ENCODE peak calls at places on chromosomes 13 and 19, in six cellular contexts. P is Peyer's patch, V is C1 segment of cervical spinal cord, S is fibroblast of mammary gland, Y is anterior cingulate cortex, Q is T-helper 2 cell. I is an unnamed sample.

GRCh38 chr19:40416918-40417713 is 3.9 kb upstream of the PRX start:
- DNase-seq in P (peak), V (no peak), S (no peak), Y (no peak), Q (no peak), I (no peak)

GRCh38 chr19:4172861-4173473 is 9.4 kb downstream of the SIRT6 start:
- DNase-seq in P (peak), V (peak), S (no peak), Y (no peak), Q (peak), I (peak)

GRCh38 chr13:112747256-112747655 is 57.4 kb downstream of the ATP11A start:
- DNase-seq in P (no peak), V (no peak), S (no peak), Y (peak), Q (no peak), I (no peak)

GRCh38 chr13:27744861-27745260 is 47.4 kb upstream of the GSX1 start:
- DNase-seq in P (no peak), V (no peak), S (no peak), Y (peak), Q (no peak), I (no peak)

GRCh38 chr19:40604647-40605200 is 3.6 kb downstream of the LTBP4 start:
- DNase-seq in P (peak), V (no peak), S (no peak), Y (no peak), Q (no peak), I (no peak)

GRCh38 chr19:1296078-1296477 is 10.4 kb downstream of the EFNA2 start:
- DNase-seq in P (no peak), V (no peak), S (no peak), Y (no peak), Q (no peak), I (no peak)

GRCh38 chr13:27183561-27184147 is 12.0 kb upstream of the USP12 start:
- DNase-seq in P (no peak), V (no peak), S (peak), Y (no peak), Q (no peak), I (no peak)

GRCh38 chr19:1942934-1943555 is 2.1 kb downstream of the CSNK1G2 start:
- DNase-seq in P (no peak), V (peak), S (no peak), Y (no peak), Q (no peak), I (no peak)

GRCh38 chr19:3369337-3370213 is 3.2 kb downstream of the NFIC start:
- DNase-seq in P (no peak), V (peak), S (peak), Y (peak), Q (no peak), I (no peak)

GRCh38 chr19:38079926-38080380 is 144.1 kb downstream of the DPF1 start:
- DNase-seq in P (no peak), V (no peak), S (peak), Y (no peak), Q (no peak), I (no peak)

GRCh38 chr19:44344255-44344654 is 12.2 kb downstream of the ZNF112 start:
- DNase-seq in P (no peak), V (no peak), S (no peak), Y (no peak), Q (no peak), I (no peak)

GRCh38 chr13:27425151-27425917 is 915 bp downstream of the GTF3A start:
- DNase-seq in P (no peak), V (no peak), S (peak), Y (no peak), Q (no peak), I (no peak)

GRCh38 chr13:20258208-20258962 is 26.3 kb upstream of the GJB6 start:
- DNase-seq in P (no peak), V (no peak), S (peak), Y (no peak), Q (no peak), I (no peak)

GRCh38 chr13:52599037-52599852 is 43.0 kb upstream of the HNRNPA1L2 start:
- DNase-seq in P (no peak), V (no peak), S (peak), Y (no peak), Q (no peak), I (no peak)

GRCh38 chr13:68696907-68697306 is 1410.7 kb upstream of the ATXN8OS start:
- DNase-seq in P (no peak), V (no peak), S (no peak), Y (no peak), Q (no peak), I (no peak)

GRCh38 chr13:46666727-46667456 is 113.9 kb downstream of the LRCH1 start:
- DNase-seq in P (no peak), V (no peak), S (no peak), Y (no peak), Q (no peak), I (no peak)

GRCh38 chr13:38662362-38662761 is 24.5 kb upstream of the FREM2 start:
- DNase-seq in P (no peak), V (no peak), S (peak), Y (no peak), Q (no peak), I (no peak)

GRCh38 chr13:36244990-36245389 is 30.6 kb upstream of the SOHLH2 start:
- DNase-seq in P (no peak), V (no peak), S (no peak), Y (no peak), Q (no peak), I (no peak)

GRCh38 chr13:97068146-97068545 is 73.9 kb upstream of the OXGR1 start:
- DNase-seq in P (no peak), V (no peak), S (no peak), Y (no peak), Q (no peak), I (no peak)

GRCh38 chr13:41833201-41833600 is 127.7 kb downstream of the VWA8 start:
- DNase-seq in P (no peak), V (no peak), S (no peak), Y (no peak), Q (no peak), I (no peak)

GRCh38 chr13:112222971-112223370 is 153.2 kb upstream of the SPACA7 start:
- DNase-seq in P (peak), V (no peak), S (no peak), Y (no peak), Q (no peak), I (no peak)

GRCh38 chr13:95217920-95218830 is 83.1 kb downstream of the ABCC4 start:
- DNase-seq in P (no peak), V (no peak), S (no peak), Y (no peak), Q (no peak), I (no peak)